ENCODE peak calls at places on chromosomes 4 and X, in five cellular contexts. W, G, T, U and H are unnamed samples.

GRCh38 chr4:14152834-14153519 is 525.5 kb upstream of the BOD1L1 start:
- DNase-seq in U (no peak), T (no peak), W (no peak), G (no peak), H (peak; percentile 55)

GRCh38 chr4:4914059-4914820 is 54.8 kb downstream of the MSX1 start:
- DNase-seq in U (no peak), G (no peak), T (no peak), W (no peak), H (peak; percentile 32)

GRCh38 chrX:739611-740010 is 109.0 kb downstream of the SHOX start:
- DNase-seq in G (no peak), U (no peak), W (no peak), T (no peak), H (no peak)

GRCh38 chrX:44344687-44345086 is 1.2 kb upstream of the EFHC2 start:
- DNase-seq in G (no peak), T (no peak), W (no peak), U (no peak), H (no peak)

GRCh38 chr4:20195071-20195885 is 56.4 kb upstream of the SLIT2 start:
- DNase-seq in T (no peak), G (no peak), W (no peak), U (peak; percentile 29), H (no peak)

GRCh38 chr4:112213850-112214249 is 17.7 kb upstream of the AP1AR start:
- DNase-seq in T (no peak), W (no peak), G (no peak), U (peak; percentile 73), H (peak; percentile 68)

GRCh38 chrX:77442728-77443127 is 4.5 kb upstream of the FGF16 start:
- DNase-seq in W (no peak), G (no peak), T (no peak), U (peak; percentile 46), H (peak; percentile 89)

GRCh38 chrX:46803140-46803539 is 33.7 kb upstream of the RP2 start:
- DNase-seq in G (no peak), U (no peak), W (no peak), T (no peak), H (no peak)

GRCh38 chr4:118774989-118775388 is 60.9 kb downstream of the SEC24D start:
- DNase-seq in W (no peak), T (no peak), G (no peak), U (no peak), H (peak; percentile 47)

GRCh38 chr4:173272314-173272713 is 61.8 kb downstream of the HMGB2 start:
- DNase-seq in W (no peak), U (no peak), G (no peak), T (no peak), H (no peak)

DNA sequence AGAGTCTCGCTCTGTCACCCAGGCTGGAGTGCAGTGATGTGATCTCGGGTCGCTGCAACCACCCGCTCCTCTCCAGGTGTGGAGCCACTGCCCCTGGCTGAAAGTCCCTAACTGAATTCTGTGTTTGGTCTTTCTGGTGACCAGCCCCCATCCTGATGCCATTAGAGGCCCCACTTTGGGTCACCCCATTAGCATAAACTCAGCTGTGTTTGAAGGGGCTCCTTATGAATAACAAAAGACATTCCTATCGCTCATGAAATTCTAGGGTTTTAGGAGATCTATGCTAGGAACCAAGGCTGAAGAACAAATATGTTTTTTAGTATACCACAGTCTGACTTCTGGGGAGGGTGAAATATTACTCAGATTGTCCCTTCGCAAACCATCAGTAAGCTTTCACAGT is 652.9 kb downstream of the ADGRL3 start:
- DNase-seq in U (no peak), T (no peak), W (no peak), G (no peak), H (no peak)
- H3K4me3 ChIP-seq in U (no peak overlapping the region), T (no peak overlapping the region), W (no peak overlapping the region), G (no peak overlapping the region), H (no peak overlapping the region)

DNA sequence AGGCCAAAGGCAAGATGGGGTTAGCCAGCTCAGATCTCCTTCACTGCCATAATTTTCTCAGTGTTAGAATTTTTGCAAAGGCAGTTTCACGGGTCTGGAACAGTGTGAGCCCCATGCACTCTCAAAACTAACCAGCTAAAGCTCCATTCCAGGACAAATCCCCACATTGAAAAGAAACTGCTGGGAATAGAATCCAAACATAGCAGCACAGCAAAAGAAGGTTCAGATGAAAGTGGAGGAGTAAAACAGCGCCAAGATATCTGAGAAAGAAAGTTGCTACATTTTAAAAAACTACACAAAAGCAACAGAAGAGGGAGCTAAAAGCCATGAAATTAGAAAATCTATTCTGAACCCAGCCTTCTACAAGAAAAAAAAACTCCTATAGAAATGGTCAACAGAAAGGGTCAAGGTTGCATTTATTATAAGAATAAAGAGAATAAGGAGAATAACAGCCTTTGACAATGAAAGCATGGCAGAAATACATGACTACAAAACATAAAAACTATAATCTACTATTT is 39.6 kb upstream of the SLC7A3 start:
- DNase-seq in W (no peak), U (peak; percentile 41), T (no peak), G (no peak), H (peak; percentile 7)
- H3K4me3 ChIP-seq in W (no peak overlapping the region), U (no peak overlapping the region), T (no peak overlapping the region), G (no peak overlapping the region), H (no peak overlapping the region)

GRCh38 chr4:56506110-56506705 is 617 bp downstream of the ARL9 start:
- DNase-seq in T (no peak), W (no peak), G (no peak), U (peak; percentile 25), H (no peak)

GRCh38 chr4:56511098-56511497 is 5.5 kb downstream of the ARL9 start:
- DNase-seq in W (no peak), T (no peak), U (peak; percentile 21), G (no peak), H (no peak)

GRCh38 chr4:56505269-56506109 is at the start of gene ARL9:
- DNase-seq in U (peak; percentile 68), G (peak; percentile 78), T (peak; percentile 70), W (peak; percentile 63), H (peak; percentile 45)
- H3K4me3 ChIP-seq in U (peak within 1 kb of the TSS; percentile 58), G (no peak within 1 kb of the TSS), T (peak within 1 kb of the TSS; percentile 55), W (peak within 1 kb of the TSS; percentile 65), H (peak within 1 kb of the TSS; percentile 50)

DNA sequence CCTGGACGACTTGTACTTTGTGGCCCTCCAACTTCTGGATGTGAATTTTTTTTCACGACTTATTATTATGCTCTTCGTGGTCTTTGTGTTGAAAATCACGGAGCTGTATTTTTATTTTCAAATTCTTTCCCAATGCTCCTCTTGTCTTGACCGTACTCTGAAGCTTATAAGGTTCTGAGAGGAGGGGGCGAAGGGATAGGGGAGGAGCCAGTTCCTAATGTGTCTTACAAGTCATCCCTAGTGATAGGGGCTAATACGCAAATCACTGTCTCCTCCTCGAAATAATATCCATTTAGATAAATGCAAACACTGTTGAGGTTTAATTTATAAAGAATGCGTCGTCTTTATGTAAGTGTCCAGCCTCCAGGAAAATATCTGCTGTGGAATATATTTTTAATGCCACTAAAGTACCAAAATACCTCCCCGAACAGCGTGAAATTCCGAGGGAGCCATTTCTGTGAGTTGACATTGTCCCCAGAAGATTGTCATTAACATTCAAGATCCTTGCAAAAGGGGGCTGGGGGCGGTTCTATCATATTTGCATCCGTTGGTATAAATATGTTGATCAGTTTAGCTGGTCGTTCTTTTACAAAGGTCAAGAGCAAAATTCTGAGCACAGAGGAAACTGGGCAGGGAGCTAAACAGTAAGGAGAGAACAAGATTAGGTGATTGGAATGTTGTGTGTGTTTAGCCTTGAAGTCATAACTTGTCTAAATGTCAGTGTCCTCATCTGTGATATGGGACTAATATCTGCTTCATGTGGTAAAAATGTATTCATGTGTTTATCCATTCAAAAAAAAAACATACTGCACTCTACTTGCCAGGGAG is 3.7 kb upstream of the FAT1 start:
- DNase-seq in G (no peak), W (no peak), T (no peak), U (no peak), H (no peak)
- H3K4me3 ChIP-seq in G (peak overlapping the region; percentile 82), W (peak overlapping the region; percentile 77), T (peak overlapping the region; percentile 82), U (peak overlapping the region; percentile 82), H (peak overlapping the region; percentile 99)

GRCh38 chr4:62387808-62388207 is 1187.7 kb downstream of the ADGRL3 start:
- DNase-seq in T (no peak), U (no peak), G (no peak), W (no peak), H (no peak)
- H3K4me3 ChIP-seq in T (no peak overlapping the region), U (no peak overlapping the region), G (no peak overlapping the region), W (no peak overlapping the region), H (no peak overlapping the region)

GRCh38 chrX:16123222-16123786 is at the start of gene GRPR:
- DNase-seq in U (peak; percentile 85), T (peak; percentile 83), G (peak; percentile 69), W (peak; percentile 72), H (peak; percentile 80)
- H3K4me3 ChIP-seq in U (no peak within 1 kb of the TSS), T (peak within 1 kb of the TSS; percentile 13), G (no peak within 1 kb of the TSS), W (no peak within 1 kb of the TSS), H (no peak within 1 kb of the TSS)

GRCh38 chr4:57491388-57491787 is 381.2 kb upstream of the IGFBP7 start:
- DNase-seq in W (no peak), U (no peak), T (no peak), G (no peak), H (no peak)

GRCh38 chr4:57492479-57492878 is 382.3 kb upstream of the IGFBP7 start:
- DNase-seq in U (no peak), T (no peak), G (no peak), W (no peak), H (no peak)

DNA sequence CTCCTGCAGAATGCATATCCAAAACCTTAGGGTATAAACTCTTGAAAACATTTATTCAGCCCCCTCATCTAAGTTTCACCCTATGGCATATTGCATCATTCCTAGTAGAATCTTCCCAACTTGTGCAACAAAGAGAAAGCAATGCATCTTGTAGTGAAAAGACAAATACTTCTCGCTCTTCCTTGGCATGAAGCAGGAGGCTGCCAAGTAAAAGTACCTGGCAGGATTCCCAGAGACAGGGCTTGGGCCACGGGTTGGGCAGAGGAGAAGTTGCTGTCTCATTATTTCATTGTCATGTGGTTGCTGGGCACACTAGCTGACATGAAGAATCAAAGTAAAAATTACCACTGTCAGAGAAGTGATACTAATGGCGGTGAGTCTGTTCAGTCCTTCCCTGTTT is 380.3 kb upstream of the IGFBP7 start:
- DNase-seq in G (no peak), T (no peak), W (no peak), U (peak; percentile 10), H (peak; percentile 46)
- H3K4me3 ChIP-seq in G (no peak overlapping the region), T (no peak overlapping the region), W (no peak overlapping the region), U (no peak overlapping the region), H (no peak overlapping the region)

GRCh38 chrX:19805054-19805690 is 82.2 kb downstream of the SH3KBP1 start:
- DNase-seq in U (no peak), W (no peak), G (no peak), T (no peak), H (no peak)

GRCh38 chrX:19804168-19804567 is 83.2 kb downstream of the SH3KBP1 start:
- DNase-seq in G (no peak), U (no peak), W (no peak), T (no peak), H (no peak)

GRCh38 chrX:19798423-19798822 is 89.0 kb downstream of the SH3KBP1 start:
- DNase-seq in T (no peak), W (no peak), G (no peak), U (no peak), H (peak; percentile 9)

GRCh38 chrX:19799319-19800182 is 87.8 kb downstream of the SH3KBP1 start:
- DNase-seq in T (no peak), U (peak; percentile 48), W (no peak), G (no peak), H (no peak)

DNA sequence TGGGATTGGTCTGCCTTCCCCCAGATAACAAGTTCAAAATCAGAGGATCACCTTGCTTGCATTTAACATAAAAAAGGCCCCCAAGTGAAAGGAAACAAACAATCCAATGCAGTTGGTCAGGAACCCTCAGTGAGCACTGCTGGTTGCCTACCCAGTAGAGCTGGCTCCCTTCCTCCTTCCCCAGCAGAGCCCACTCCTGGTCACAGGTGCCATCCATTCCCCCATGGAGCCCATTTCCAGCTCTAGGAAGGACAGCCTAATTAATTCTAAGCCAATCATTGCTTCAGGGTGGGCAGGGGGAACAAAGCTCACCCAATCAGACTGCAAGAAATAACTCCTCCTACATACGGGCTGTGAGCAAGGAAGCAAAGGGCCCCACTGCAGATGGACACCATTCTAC is 86.6 kb downstream of the SH3KBP1 start:
- DNase-seq in U (no peak), W (no peak), G (no peak), T (no peak), H (no peak)
- H3K4me3 ChIP-seq in U (no peak overlapping the region), W (no peak overlapping the region), G (no peak overlapping the region), T (no peak overlapping the region), H (no peak overlapping the region)